ENCODE peak calls at places on chromosomes 13 and 19, in five cellular contexts. M is HCT116, E is PC-3, L is neural progenitor cell, X is GM23248. O is an unnamed sample.

GRCh38 chr13:66689037-66689619 is 541.0 kb downstream of the PCDH9 start:
- DNase-seq in M (no peak), E (no peak), L (peak), X (no peak), O (no peak)

GRCh38 chr13:73173160-73173905 is 114.5 kb downstream of the KLF5 start:
- DNase-seq in M (no peak), E (peak), L (no peak), X (no peak), O (no peak)

GRCh38 chr19:7751157-7751783 is 3.9 kb upstream of the CD209 start:
- DNase-seq in M (no peak), E (peak), L (no peak), X (no peak), O (no peak)

GRCh38 chr19:13057147-13057572 is 45.5 kb downstream of the LYL1 start:
- DNase-seq in M (no peak), E (peak), L (peak), X (no peak), O (no peak)

GRCh38 chr19:4069331-4069959 is 2.7 kb upstream of the ZBTB7A start:
- DNase-seq in M (no peak), E (no peak), L (no peak), X (no peak), O (no peak)

GRCh38 chr13:102195566-102196462 is 206.0 kb downstream of the FGF14 start:
- DNase-seq in M (no peak), E (peak), L (no peak), X (peak), O (no peak)

GRCh38 chr13:106348032-106348431 is 187.4 kb downstream of the EFNB2 start:
- DNase-seq in M (peak), E (peak), L (peak), X (peak), O (no peak)

GRCh38 chr13:26518433-26519084 is 38.9 kb upstream of the WASF3 start:
- DNase-seq in M (no peak), E (no peak), L (peak), X (no peak), O (no peak)

GRCh38 chr19:32896516-32897214 is 27.1 kb upstream of the SLC7A9 start:
- DNase-seq in M (no peak), E (no peak), L (no peak), X (no peak), O (no peak)

GRCh38 chr13:92994056-92994455 is 232.6 kb upstream of the GPC6 start:
- DNase-seq in M (no peak), E (peak), L (no peak), X (peak), O (no peak)

GRCh38 chr19:50462970-50463369 is 13.3 kb upstream of the EMC10 start:
- DNase-seq in M (no peak), E (no peak), L (no peak), X (no peak), O (no peak)

GRCh38 chr19:50465986-50466771 is 10.1 kb upstream of the EMC10 start:
- DNase-seq in M (peak), E (peak), L (peak), X (peak), O (no peak)

GRCh38 chr19:50465000-50465399 is 11.3 kb upstream of the EMC10 start:
- DNase-seq in M (no peak), E (no peak), L (no peak), X (no peak), O (no peak)

GRCh38 chr19:50461066-50461875 is 15.0 kb upstream of the EMC10 start:
- DNase-seq in M (peak), E (peak), L (peak), X (peak), O (peak)

GRCh38 chr19:50464348-50464747 is 12.0 kb upstream of the EMC10 start:
- DNase-seq in M (no peak), E (no peak), L (no peak), X (no peak), O (no peak)
- TF ChIP-seq EZH2 in M (no peak), E (no peak), L (no peak), X (no peak), O (no peak)

DNA sequence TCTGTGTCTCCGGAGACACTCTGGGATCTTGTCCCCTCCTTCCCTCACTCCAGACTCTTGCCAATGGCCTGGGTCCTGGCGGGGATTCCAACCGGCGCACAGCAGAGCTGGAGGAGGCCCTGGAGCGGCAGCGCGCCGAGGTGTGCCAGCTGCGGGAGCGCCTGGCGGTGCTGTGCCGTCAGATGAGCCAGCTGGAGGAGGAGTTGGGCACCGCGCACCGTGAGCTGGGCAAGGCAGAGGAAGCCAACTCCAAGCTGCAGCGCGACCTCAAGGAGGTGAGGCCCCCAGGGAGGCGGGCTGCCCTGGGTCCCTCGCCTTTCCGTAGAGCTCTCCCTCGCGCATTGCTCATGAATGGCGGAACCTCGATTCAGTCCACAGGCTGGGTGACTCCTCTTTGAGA is 11.0 kb downstream of the PPFIA3 start:
- DNase-seq in M (no peak), E (no peak), L (no peak), X (no peak), O (no peak)
- H3K9ac ChIP-seq in M (no peak), E (no peak), L (no peak), X (no peak), O (no peak)

GRCh38 chr19:31152906-31153305 is 196.3 kb downstream of the TSHZ3 start:
- DNase-seq in M (no peak), E (no peak), L (no peak), X (peak), O (no peak)
- TF ChIP-seq EZH2phosphoT487 in M (no peak), E (no peak), L (no peak), X (no peak), O (no peak)

DNA sequence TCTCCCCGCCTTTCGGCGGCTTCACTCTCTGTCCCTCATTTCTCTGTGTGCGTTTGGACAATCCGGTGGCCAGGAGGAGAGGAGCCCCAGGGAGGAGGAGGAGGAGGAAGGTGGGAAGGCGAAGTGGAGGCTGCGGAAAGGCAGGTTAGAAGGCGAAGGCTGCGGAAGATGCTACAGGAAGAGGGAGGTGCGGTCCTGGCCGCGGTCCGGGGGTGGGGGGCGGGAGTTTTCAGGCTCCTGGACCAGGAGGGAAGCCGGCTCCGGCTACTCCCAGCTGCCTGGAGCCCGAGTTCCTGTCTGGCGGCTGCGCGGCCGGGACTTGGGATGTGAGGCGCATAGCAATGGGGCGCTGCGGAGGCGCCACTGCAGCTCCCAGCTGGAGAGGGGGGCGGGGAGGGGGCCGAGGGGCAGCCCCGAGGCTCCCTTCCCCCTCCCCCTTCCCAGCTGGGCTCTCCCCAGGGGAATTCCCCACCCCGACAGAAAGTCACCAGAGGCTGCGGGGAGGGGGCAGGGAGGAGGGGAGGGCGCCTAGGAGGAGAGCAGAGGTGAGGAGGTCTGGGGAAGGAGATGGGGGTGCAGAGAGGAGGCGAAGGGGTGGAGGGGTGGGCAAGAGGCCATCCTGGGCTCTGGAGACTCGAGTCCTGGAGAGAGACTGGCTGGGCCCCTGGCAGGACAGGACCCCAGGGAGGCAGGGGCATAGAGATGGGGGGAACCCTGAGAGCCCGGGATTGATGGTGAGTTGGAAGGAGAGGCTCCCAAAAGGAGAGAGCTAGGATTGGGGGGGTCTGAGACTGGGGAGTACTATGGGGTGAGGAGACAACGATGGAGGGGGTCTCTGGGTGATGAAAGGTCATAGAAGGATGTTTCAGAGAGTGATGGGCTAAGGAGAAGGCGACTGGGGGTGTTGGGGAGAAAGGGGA is 2.0 kb downstream of the LRRC4B start:
- DNase-seq in M (no peak), E (no peak), L (peak), X (no peak), O (no peak)
- TF ChIP-seq EZH2 in M (no peak), E (peak), L (peak), X (no peak), O (no peak)

DNA sequence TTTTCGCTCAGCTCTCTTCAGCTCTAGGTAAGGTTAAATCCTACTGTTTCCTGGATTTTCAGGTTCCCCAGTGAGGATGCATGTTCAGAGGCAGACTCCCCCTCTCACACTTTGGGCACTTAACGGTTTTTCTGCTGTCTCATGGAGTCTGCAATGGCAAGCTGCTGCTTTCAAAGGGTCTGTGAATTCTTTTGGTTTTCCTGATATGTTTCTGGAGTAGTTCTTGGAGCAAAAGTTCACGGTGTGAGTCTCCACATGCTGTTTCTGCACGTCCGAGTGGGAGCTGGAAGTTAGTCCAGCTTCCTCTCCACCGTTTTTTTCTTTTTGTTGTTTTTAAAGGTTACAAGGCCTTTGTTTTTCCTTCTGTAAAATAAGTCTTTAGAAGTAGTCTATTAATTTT is 35.5 kb downstream of the DNAJC15 start:
- DNase-seq in M (no peak), E (no peak), L (no peak), X (no peak), O (no peak)
- H3K9ac ChIP-seq in M (peak), E (peak), L (no peak), X (peak), O (no peak)